ENCODE peak calls at places on chromosomes 16 and 17, in four cellular contexts. One of them, this sample, is unnamed. For H3K4me1, the result is how much of the 10 kb centered on the place peaks cover.

GRCh38 chr16:4309102-4309832 is 6.6 kb upstream of the GLIS2 start:
- DNase-seq in psoas muscle: no peak
- DNase-seq in MM.1S: no peak
- DNase-seq in cardiac muscle cell: no peak
- DNase-seq in this sample: no peak

GRCh38 chr17:50802609-50803571 is 32.5 kb upstream of the WFIKKN2 start:
- DNase-seq in psoas muscle: no peak
- DNase-seq in MM.1S: no peak
- DNase-seq in cardiac muscle cell: no peak
- DNase-seq in this sample: no peak

GRCh38 chr16:66899945-66900688 is 18.6 kb downstream of the CDH16 start:
- DNase-seq in psoas muscle: peak
- DNase-seq in MM.1S: no peak
- DNase-seq in cardiac muscle cell: peak
- DNase-seq in this sample: peak

GRCh38 chr17:33661975-33662374 is 368.9 kb upstream of the ASIC2 start:
- DNase-seq in psoas muscle: no peak
- DNase-seq in MM.1S: no peak
- DNase-seq in cardiac muscle cell: no peak
- DNase-seq in this sample: no peak

GRCh38 chr16:51134269-51134812 is 16.7 kb downstream of the SALL1 start:
- DNase-seq in psoas muscle: no peak
- DNase-seq in MM.1S: no peak
- DNase-seq in cardiac muscle cell: peak
- DNase-seq in this sample: no peak

GRCh38 chr16:46974352-46974751 is 878 bp upstream of the DNAJA2 start:
- DNase-seq in psoas muscle: no peak
- DNase-seq in MM.1S: peak
- DNase-seq in cardiac muscle cell: no peak
- DNase-seq in this sample: peak

GRCh38 chr16:11017499-11017898 is 73.1 kb downstream of the CLEC16A start:
- DNase-seq in psoas muscle: no peak
- DNase-seq in MM.1S: no peak
- DNase-seq in cardiac muscle cell: no peak
- DNase-seq in this sample: no peak

GRCh38 chr16:61050547-61050946 is 985.7 kb downstream of the CDH8 start:
- DNase-seq in psoas muscle: no peak
- DNase-seq in MM.1S: no peak
- DNase-seq in cardiac muscle cell: no peak
- DNase-seq in this sample: no peak

GRCh38 chr17:49316889-49317288 is 45.2 kb downstream of the ZNF652 start:
- DNase-seq in psoas muscle: no peak
- DNase-seq in MM.1S: no peak
- DNase-seq in cardiac muscle cell: no peak
- DNase-seq in this sample: no peak

GRCh38 chr17:66025551-66025950 is 166.4 kb downstream of the CEP112 start:
- DNase-seq in psoas muscle: no peak
- DNase-seq in MM.1S: no peak
- DNase-seq in cardiac muscle cell: no peak
- DNase-seq in this sample: no peak

GRCh38 chr16:49441366-49441780 is 67.8 kb downstream of the C16orf78 start:
- DNase-seq in psoas muscle: peak
- DNase-seq in MM.1S: peak
- DNase-seq in cardiac muscle cell: peak
- DNase-seq in this sample: peak

GRCh38 chr17:72565006-72565405 is 444.2 kb downstream of the SOX9 start:
- DNase-seq in psoas muscle: no peak
- DNase-seq in MM.1S: no peak
- DNase-seq in cardiac muscle cell: no peak
- DNase-seq in this sample: no peak

GRCh38 chr17:296382-296781 is 56.2 kb downstream of the RPH3AL start:
- DNase-seq in psoas muscle: no peak
- DNase-seq in MM.1S: no peak
- DNase-seq in cardiac muscle cell: no peak
- DNase-seq in this sample: no peak

GRCh38 chr17:15262291-15263205 is 2.6 kb downstream of the PMP22 start:
- DNase-seq in psoas muscle: peak
- DNase-seq in MM.1S: no peak
- DNase-seq in cardiac muscle cell: peak
- DNase-seq in this sample: no peak

GRCh38 chr16:58885528-58886170 is 151.5 kb upstream of the GOT2 start:
- DNase-seq in psoas muscle: no peak
- DNase-seq in MM.1S: no peak
- DNase-seq in cardiac muscle cell: no peak
- DNase-seq in this sample: no peak

GRCh38 chr17:38605852-38606645 is at the start of gene SRCIN1:
- DNase-seq in psoas muscle: peak
- DNase-seq in MM.1S: peak
- DNase-seq in cardiac muscle cell: peak
- DNase-seq in this sample: peak

GRCh38 chr17:79246226-79246794 is 171.7 kb downstream of the ENGASE start:
- DNase-seq in psoas muscle: no peak
- DNase-seq in MM.1S: no peak
- DNase-seq in cardiac muscle cell: peak
- DNase-seq in this sample: no peak

GRCh38 chr17:35871415-35871814 is 2.7 kb upstream of the HEATR9 start:
- DNase-seq in psoas muscle: no peak
- DNase-seq in MM.1S: no peak
- DNase-seq in cardiac muscle cell: no peak
- DNase-seq in this sample: no peak

GRCh38 chr17:65823713-65824112 is 262.3 kb upstream of the AXIN2 start:
- DNase-seq in psoas muscle: no peak
- DNase-seq in MM.1S: no peak
- DNase-seq in cardiac muscle cell: no peak
- DNase-seq in this sample: no peak

GRCh38 chr17:28335959-28336871 is 654 bp downstream of the TNFAIP1 start:
- DNase-seq in psoas muscle: peak
- DNase-seq in MM.1S: no peak
- DNase-seq in cardiac muscle cell: peak
- DNase-seq in this sample: peak

GRCh38 chr17:67272312-67273050 is 27.5 kb upstream of the HELZ start:
- DNase-seq in psoas muscle: no peak
- DNase-seq in MM.1S: no peak
- DNase-seq in cardiac muscle cell: peak
- DNase-seq in this sample: peak

GRCh38 chr17:67125417-67125816 is 81.1 kb downstream of the CACNG1 start:
- DNase-seq in psoas muscle: no peak
- DNase-seq in MM.1S: no peak
- DNase-seq in cardiac muscle cell: no peak
- DNase-seq in this sample: peak

GRCh38 chr16:56999409-57000270 is 10.3 kb downstream of the NLRC5 start:
- DNase-seq in psoas muscle: no peak
- DNase-seq in MM.1S: no peak
- DNase-seq in cardiac muscle cell: no peak
- DNase-seq in this sample: no peak

GRCh38 chr16:29899516-29900101 is at the start of gene SEZ6L2:
- DNase-seq in psoas muscle: peak
- DNase-seq in MM.1S: no peak
- DNase-seq in cardiac muscle cell: peak
- DNase-seq in this sample: peak

GRCh38 chr17:45006927-45007461 is 38.9 kb upstream of the C1QL1 start:
- DNase-seq in psoas muscle: no peak
- DNase-seq in MM.1S: no peak
- DNase-seq in cardiac muscle cell: no peak
- DNase-seq in this sample: no peak

GRCh38 chr17:72651988-72652387 is 440.5 kb downstream of the SLC39A11 start:
- DNase-seq in psoas muscle: no peak
- DNase-seq in MM.1S: no peak
- DNase-seq in cardiac muscle cell: no peak
- DNase-seq in this sample: no peak

GRCh38 chr16:66871840-66872239 is 8.5 kb upstream of the PDP2 start:
- DNase-seq in psoas muscle: no peak
- DNase-seq in MM.1S: no peak
- DNase-seq in cardiac muscle cell: no peak
- DNase-seq in this sample: no peak

GRCh38 chr16:4346205-4346781 is 4.8 kb downstream of the PAM16 start:
- DNase-seq in psoas muscle: no peak
- DNase-seq in MM.1S: no peak
- DNase-seq in cardiac muscle cell: no peak
- DNase-seq in this sample: no peak

GRCh38 chr16:69863882-69864281 is 87.3 kb upstream of the CLEC18A start:
- DNase-seq in psoas muscle: no peak
- DNase-seq in MM.1S: no peak
- DNase-seq in cardiac muscle cell: no peak
- DNase-seq in this sample: no peak

GRCh38 chr16:1638757-1639156 is 26.6 kb downstream of the CRAMP1 start:
- DNase-seq in psoas muscle: no peak
- DNase-seq in MM.1S: no peak
- DNase-seq in cardiac muscle cell: no peak
- DNase-seq in this sample: no peak
- H3K4me1 ChIP-seq in psoas muscle: under half
- H3K4me1 ChIP-seq in MM.1S: under half
- H3K4me1 ChIP-seq in cardiac muscle cell: under half
- H3K4me1 ChIP-seq in this sample: under half

GRCh38 chr17:43366809-43367587 is 31.8 kb upstream of the ARL4D start:
- DNase-seq in psoas muscle: peak
- DNase-seq in MM.1S: no peak
- DNase-seq in cardiac muscle cell: no peak
- DNase-seq in this sample: no peak

GRCh38 chr17:43371227-43371821 is 27.5 kb upstream of the ARL4D start:
- DNase-seq in psoas muscle: no peak
- DNase-seq in MM.1S: no peak
- DNase-seq in cardiac muscle cell: no peak
- DNase-seq in this sample: no peak

GRCh38 chr17:43369986-43370385 is 28.8 kb upstream of the ARL4D start:
- DNase-seq in psoas muscle: no peak
- DNase-seq in MM.1S: no peak
- DNase-seq in cardiac muscle cell: no peak
- DNase-seq in this sample: no peak

GRCh38 chr17:43367588-43368242 is 31.1 kb upstream of the ARL4D start:
- DNase-seq in psoas muscle: no peak
- DNase-seq in MM.1S: peak
- DNase-seq in cardiac muscle cell: peak
- DNase-seq in this sample: peak

GRCh38 chr17:43368740-43369506 is 29.9 kb upstream of the ARL4D start:
- DNase-seq in psoas muscle: peak
- DNase-seq in MM.1S: peak
- DNase-seq in cardiac muscle cell: peak
- DNase-seq in this sample: peak
- TF ChIP-seq CTCF in psoas muscle: peak
- TF ChIP-seq CTCF in MM.1S: no peak
- TF ChIP-seq CTCF in cardiac muscle cell: no peak
- TF ChIP-seq CTCF in this sample: peak

GRCh38 chr17:75327757-75328156 is 38.5 kb upstream of the SLC25A19 start:
- DNase-seq in psoas muscle: no peak
- DNase-seq in MM.1S: no peak
- DNase-seq in cardiac muscle cell: no peak
- DNase-seq in this sample: no peak

GRCh38 chr17:75325348-75325747 is 36.1 kb upstream of the SLC25A19 start:
- DNase-seq in psoas muscle: no peak
- DNase-seq in MM.1S: no peak
- DNase-seq in cardiac muscle cell: no peak
- DNase-seq in this sample: no peak

GRCh38 chr17:75326587-75326955 is 37.3 kb upstream of the SLC25A19 start:
- DNase-seq in psoas muscle: no peak
- DNase-seq in MM.1S: no peak
- DNase-seq in cardiac muscle cell: no peak
- DNase-seq in this sample: no peak

GRCh38 chr17:75323043-75323591 is 33.9 kb upstream of the SLC25A19 start:
- DNase-seq in psoas muscle: peak
- DNase-seq in MM.1S: peak
- DNase-seq in cardiac muscle cell: peak
- DNase-seq in this sample: peak

GRCh38 chr17:75325827-75326586 is 36.8 kb upstream of the SLC25A19 start:
- DNase-seq in psoas muscle: no peak
- DNase-seq in MM.1S: no peak
- DNase-seq in cardiac muscle cell: no peak
- DNase-seq in this sample: no peak
- H3K27ac ChIP-seq in psoas muscle: peak
- H3K27ac ChIP-seq in MM.1S: no peak
- H3K27ac ChIP-seq in cardiac muscle cell: peak
- H3K27ac ChIP-seq in this sample: peak

DNA sequence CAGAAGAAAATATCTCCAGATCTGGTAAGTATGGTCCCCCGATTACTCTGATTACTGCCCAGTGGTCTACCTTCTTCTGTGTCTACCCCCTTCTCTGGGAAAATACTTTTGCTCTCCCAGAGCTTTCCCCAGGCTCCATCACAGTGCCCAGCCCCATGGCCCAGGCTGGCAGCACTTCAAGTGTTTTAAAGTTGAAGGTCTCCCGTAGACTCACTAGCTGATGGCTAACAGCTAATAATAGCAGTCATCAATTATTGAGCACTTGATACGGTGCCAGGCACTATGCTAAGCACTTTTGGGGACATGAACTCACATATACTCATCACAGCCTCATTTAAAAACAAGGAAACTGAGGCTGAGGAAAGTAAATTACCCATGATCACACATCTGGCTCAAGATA is 33.4 kb downstream of the DCUN1D3 start:
- DNase-seq in psoas muscle: no peak
- DNase-seq in MM.1S: no peak
- DNase-seq in cardiac muscle cell: no peak
- DNase-seq in this sample: no peak
- H3K4me1 ChIP-seq in psoas muscle: half or more
- H3K4me1 ChIP-seq in MM.1S: under half
- H3K4me1 ChIP-seq in cardiac muscle cell: half or more
- H3K4me1 ChIP-seq in this sample: under half

GRCh38 chr17:40303009-40303657 is 5.8 kb upstream of the RARA start:
- DNase-seq in psoas muscle: no peak
- DNase-seq in MM.1S: peak
- DNase-seq in cardiac muscle cell: no peak
- DNase-seq in this sample: peak
- TF ChIP-seq CTCF in psoas muscle: peak
- TF ChIP-seq CTCF in MM.1S: peak
- TF ChIP-seq CTCF in cardiac muscle cell: peak
- TF ChIP-seq CTCF in this sample: peak

GRCh38 chr17:17736205-17737183 is 55.2 kb downstream of the RAI1 start:
- DNase-seq in psoas muscle: no peak
- DNase-seq in MM.1S: no peak
- DNase-seq in cardiac muscle cell: no peak
- DNase-seq in this sample: no peak
- H3K27ac ChIP-seq in psoas muscle: no peak
- H3K27ac ChIP-seq in MM.1S: no peak
- H3K27ac ChIP-seq in cardiac muscle cell: no peak
- H3K27ac ChIP-seq in this sample: no peak

GRCh38 chr16:85084841-85085535 is 27.3 kb downstream of the CIBAR2 start:
- DNase-seq in psoas muscle: no peak
- DNase-seq in MM.1S: no peak
- DNase-seq in cardiac muscle cell: no peak
- DNase-seq in this sample: no peak
- H3K4me1 ChIP-seq in psoas muscle: under half
- H3K4me1 ChIP-seq in MM.1S: under half
- H3K4me1 ChIP-seq in cardiac muscle cell: under half
- H3K4me1 ChIP-seq in this sample: under half

DNA sequence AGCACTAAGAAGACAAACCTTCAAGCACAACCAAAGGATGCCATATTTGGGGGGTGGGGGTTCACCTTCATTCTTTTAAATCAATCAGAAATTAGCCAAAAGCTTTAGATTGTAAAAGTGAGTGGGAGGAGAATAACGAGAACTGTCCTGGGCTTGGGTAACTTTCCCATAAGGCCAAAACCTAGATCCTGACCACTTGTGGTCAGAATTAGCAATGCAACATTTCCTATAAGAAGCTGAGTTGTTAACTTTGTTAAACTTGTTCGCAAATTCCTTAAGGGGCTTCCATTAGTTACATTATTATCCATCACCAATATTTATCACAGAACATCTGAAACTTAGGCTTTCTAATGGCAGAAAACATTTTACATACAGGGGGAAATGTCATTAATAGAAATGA is 25.1 kb downstream of the STAT5B start:
- DNase-seq in psoas muscle: no peak
- DNase-seq in MM.1S: no peak
- DNase-seq in cardiac muscle cell: no peak
- DNase-seq in this sample: no peak
- TF ChIP-seq CTCF in psoas muscle: peak
- TF ChIP-seq CTCF in MM.1S: peak
- TF ChIP-seq CTCF in cardiac muscle cell: peak
- TF ChIP-seq CTCF in this sample: peak

This sample was measured in A673.